ENCODE peak calls at places on chromosomes 6 and 20, in five cellular contexts. F is upper lobe of left lung, Z is tibial nerve, O is adrenal gland, E is Peyer's patch. H is an unnamed sample.

GRCh38 chr6:167125950-167126349 is 3.1 kb downstream of the CCR6 start:
- DNase-seq in F (no peak), Z (no peak), O (no peak), E (no peak), H (peak)

GRCh38 chr6:5132741-5133140 is 47.6 kb downstream of the PPP1R3G start:
- DNase-seq in F (peak), Z (no peak), O (peak), E (no peak), H (peak)

GRCh38 chr6:14383393-14384174 is 266.0 kb downstream of the CD83 start:
- DNase-seq in F (no peak), Z (no peak), O (no peak), E (no peak), H (no peak)

GRCh38 chr6:109964949-109965348 is 13.2 kb upstream of the GPR6 start:
- DNase-seq in F (no peak), Z (no peak), O (no peak), E (no peak), H (no peak)

GRCh38 chr6:166775180-166775922 is 148.3 kb upstream of the RPS6KA2 start:
- DNase-seq in F (peak), Z (no peak), O (peak), E (no peak), H (no peak)

GRCh38 chr6:3318226-3318625 is 59.5 kb downstream of the PSMG4 start:
- DNase-seq in F (no peak), Z (no peak), O (no peak), E (no peak), H (no peak)

GRCh38 chr6:111996159-111996558 is 57.7 kb upstream of the CCN6 start:
- DNase-seq in F (no peak), Z (no peak), O (no peak), E (no peak), H (no peak)

GRCh38 chr6:154386848-154387717 is 30.5 kb upstream of the IPCEF1 start:
- DNase-seq in F (no peak), Z (no peak), O (no peak), E (no peak), H (no peak)

GRCh38 chr6:125155344-125155743 is 1.8 kb downstream of the TPD52L1 start:
- DNase-seq in F (no peak), Z (no peak), O (no peak), E (no peak), H (no peak)

GRCh38 chr6:7784248-7784647 is 58.3 kb downstream of the BMP6 start:
- DNase-seq in F (no peak), Z (no peak), O (no peak), E (no peak), H (no peak)

GRCh38 chr6:44072959-44073611 is 54.2 kb downstream of the MRPL14 start:
- DNase-seq in F (peak), Z (peak), O (peak), E (peak), H (no peak)
- TF ChIP-seq POLR2A in F (no peak), Z (no peak), O (peak), E (no peak), H (no peak)

DNA sequence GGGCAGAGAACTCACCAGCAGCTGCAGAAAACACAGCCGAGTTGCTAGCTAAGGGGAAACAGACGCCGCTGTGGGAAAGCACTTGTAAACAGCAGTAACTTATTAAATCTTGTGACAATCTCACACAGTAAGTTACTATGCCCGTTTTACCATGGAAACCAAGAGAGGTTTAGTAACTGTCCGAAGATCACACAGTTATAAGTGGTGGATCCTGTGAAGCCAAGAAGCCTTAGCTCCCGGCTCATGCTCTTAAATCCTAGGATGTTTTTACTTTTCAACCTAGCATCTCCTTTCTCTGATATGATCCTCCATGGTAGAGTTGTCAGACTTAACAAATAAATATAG is 1.5 kb upstream of the SULF2 start:
- DNase-seq in F (no peak), Z (no peak), O (no peak), E (no peak), H (no peak)
- TF ChIP-seq CTCF in F (no peak), Z (no peak), O (no peak), E (no peak), H (no peak)

GRCh38 chr6:107491059-107491609 is 1.2 kb downstream of the SOBP start:
- DNase-seq in F (peak), Z (peak), O (peak), E (peak), H (peak)

GRCh38 chr6:107493158-107494057 is 3.5 kb downstream of the SOBP start:
- DNase-seq in F (no peak), Z (no peak), O (peak), E (no peak), H (no peak)

GRCh38 chr6:107490568-107491058 is 696 bp downstream of the SOBP start:
- DNase-seq in F (no peak), Z (no peak), O (peak), E (peak), H (no peak)

GRCh38 chr6:107489636-107490567 is at the start of gene SOBP:
- DNase-seq in F (peak), Z (peak), O (peak), E (peak), H (peak)

GRCh38 chr6:107491791-107492674 is 2.1 kb downstream of the SOBP start:
- DNase-seq in F (no peak), Z (peak), O (peak), E (no peak), H (no peak)
- H3K4me3 ChIP-seq in F (no peak), Z (peak), O (no peak), E (no peak), H (no peak)

GRCh38 chr20:41168281-41169183 is 31.2 kb downstream of the PLCG1 start:
- DNase-seq in F (no peak), Z (no peak), O (no peak), E (peak), H (peak)

GRCh38 chr20:41169791-41170351 is 32.5 kb downstream of the PLCG1 start:
- DNase-seq in F (peak), Z (no peak), O (no peak), E (peak), H (peak)

GRCh38 chr20:41170386-41171105 is 33.2 kb downstream of the PLCG1 start:
- DNase-seq in F (peak), Z (peak), O (no peak), E (peak), H (peak)

GRCh38 chr20:41167481-41168253 is 30.3 kb downstream of the PLCG1 start:
- DNase-seq in F (no peak), Z (no peak), O (no peak), E (peak), H (no peak)

GRCh38 chr20:41169184-41169690 is 31.9 kb downstream of the PLCG1 start:
- DNase-seq in F (peak), Z (peak), O (no peak), E (no peak), H (no peak)
- TF ChIP-seq POLR2A in F (no peak), Z (no peak), O (no peak), E (no peak), H (no peak)

DNA sequence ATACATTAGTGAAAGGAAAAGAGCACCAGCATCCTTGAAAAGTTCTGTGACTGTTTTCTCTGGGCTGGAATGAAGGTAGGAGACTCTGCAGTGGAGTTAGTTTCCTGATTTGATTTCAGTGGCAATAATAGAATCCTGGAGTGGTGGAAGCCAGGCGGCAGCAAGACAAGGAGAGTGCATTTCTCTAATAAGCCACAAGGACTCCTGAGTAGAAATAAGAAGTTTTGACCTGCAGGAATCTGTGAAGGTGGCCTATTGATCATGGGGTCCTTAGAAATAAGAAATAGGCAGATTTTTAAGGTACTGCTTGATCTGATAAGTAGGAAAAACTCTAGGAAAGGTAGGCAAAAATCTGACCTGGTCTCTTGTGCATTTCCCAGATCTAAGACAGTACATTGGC is 68.4 kb upstream of the ELOVL5 start:
- DNase-seq in F (no peak), Z (no peak), O (no peak), E (no peak), H (no peak)
- TF ChIP-seq CTCF in F (no peak), Z (no peak), O (no peak), E (no peak), H (no peak)

DNA sequence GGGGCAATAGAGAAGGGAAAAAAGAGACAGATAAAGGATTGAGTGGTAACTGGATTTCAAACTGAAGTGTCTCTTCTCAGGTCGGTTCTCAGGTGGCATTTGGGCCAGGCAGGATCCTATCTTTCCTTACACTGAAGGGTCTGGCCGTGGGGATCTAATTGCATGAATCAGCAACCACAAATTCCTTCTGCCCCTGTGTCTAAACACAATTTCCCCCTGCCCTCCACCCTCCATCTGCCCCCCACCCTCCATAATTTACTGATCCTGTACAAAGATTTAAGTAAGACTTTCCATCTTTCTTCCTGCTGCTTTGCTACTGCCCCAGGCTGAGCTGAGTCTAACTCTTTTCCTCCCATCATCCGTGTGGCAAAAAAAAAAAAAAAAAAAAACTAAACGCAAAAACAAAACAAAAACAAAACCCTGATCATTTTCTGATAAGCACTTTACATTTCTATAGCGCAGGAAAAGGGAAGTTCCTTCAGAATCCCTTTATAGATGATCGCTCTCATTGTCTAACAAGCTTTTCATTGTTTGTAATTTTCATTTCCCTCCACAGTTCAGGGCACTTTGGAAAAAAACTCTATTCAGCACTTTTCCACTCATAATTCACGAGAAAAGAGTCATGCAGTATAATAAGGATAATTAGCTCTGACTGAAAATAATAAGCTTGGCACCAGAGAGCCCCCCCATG is 89.2 kb upstream of the ATXN1 start:
- DNase-seq in F (no peak), Z (no peak), O (no peak), E (no peak), H (no peak)
- H3K4me3 ChIP-seq in F (no peak), Z (no peak), O (no peak), E (no peak), H (no peak)

H was measured in lower leg skin.